ENCODE peak calls at places on chromosomes 12 and 14, in eight cellular contexts. O is lower lobe of right lung; S is tibial nerve; U is esophagus squamous epithelium; X is CD8-positive, alpha-beta memory T cell; R is left lung; Q is CD8-positive, alpha-beta T cell; K is MM.1S. F is an unnamed sample.

GRCh38 chr14:49481099-49481498 is 105.1 kb downstream of the RPS29 start:
- DNase-seq in O (no peak), S (no peak), U (no peak), X (no peak), R (no peak), Q (no peak), K (no peak), F (no peak)

GRCh38 chr14:91252901-91253794 is 8.6 kb upstream of the GPR68 start:
- DNase-seq in O (peak; percentile 63), S (no peak), U (no peak), X (peak; percentile 29), R (peak; percentile 92), Q (no peak), K (no peak), F (no peak)

GRCh38 chr12:97308576-97309198 is 153.9 kb upstream of the RMST start:
- DNase-seq in O (no peak), S (no peak), U (no peak), X (peak; percentile 39), R (no peak), Q (no peak), K (peak; percentile 49), F (peak; percentile 52)

GRCh38 chr12:113914176-113914575 is 51.9 kb downstream of the RBM19 start:
- DNase-seq in O (no peak), S (no peak), U (no peak), X (no peak), R (no peak), Q (no peak), K (no peak), F (no peak)

GRCh38 chr12:50727466-50727865 is 36.4 kb upstream of the ATF1 start:
- DNase-seq in O (no peak), S (no peak), U (no peak), X (no peak), R (no peak), Q (no peak), K (no peak), F (no peak)

GRCh38 chr12:80356092-80356491 is 87.9 kb upstream of the PTPRQ start:
- DNase-seq in O (no peak), S (no peak), U (no peak), X (no peak), R (no peak), Q (no peak), K (no peak), F (peak; percentile 70)

GRCh38 chr12:108696111-108696995 is 35.0 kb downstream of the CORO1C start:
- DNase-seq in O (no peak), S (no peak), U (no peak), X (no peak), R (no peak), Q (no peak), K (no peak), F (no peak)

GRCh38 chr12:40099423-40099853 is 6.4 kb downstream of the SLC2A13 start:
- DNase-seq in O (no peak), S (no peak), U (no peak), X (no peak), R (no peak), Q (no peak), K (no peak), F (peak; percentile 50)

GRCh38 chr12:95859344-95859816 is 628 bp downstream of the SNRPF start:
- DNase-seq in O (no peak), S (no peak), U (no peak), X (no peak), R (no peak), Q (no peak), K (no peak), F (peak; percentile 33)

GRCh38 chr12:118237908-118238307 is 102.0 kb downstream of the PEBP1 start:
- DNase-seq in O (no peak), S (no peak), U (no peak), X (no peak), R (no peak), Q (no peak), K (no peak), F (no peak)

GRCh38 chr12:26135010-26135420 is 10.2 kb upstream of the BHLHE41 start:
- DNase-seq in O (peak; percentile 94), S (no peak), U (no peak), X (no peak), R (peak; percentile 86), Q (no peak), K (no peak), F (peak; percentile 45)

GRCh38 chr14:42499137-42499536 is 892.5 kb downstream of the LRFN5 start:
- DNase-seq in O (no peak), S (no peak), U (no peak), X (no peak), R (no peak), Q (no peak), K (no peak), F (no peak)

GRCh38 chr12:3896851-3897351 is 23.7 kb upstream of the PARP11 start:
- DNase-seq in O (no peak), S (no peak), U (no peak), X (no peak), R (no peak), Q (no peak), K (no peak), F (no peak)

GRCh38 chr12:62846506-62846905 is 88.4 kb downstream of the PPM1H start:
- DNase-seq in O (no peak), S (no peak), U (no peak), X (no peak), R (no peak), Q (no peak), K (no peak), F (no peak)

GRCh38 chr12:11651785-11652184 is 2.3 kb downstream of the ETV6 start:
- DNase-seq in O (no peak), S (no peak), U (no peak), X (no peak), R (no peak), Q (no peak), K (no peak), F (peak; percentile 30)

GRCh38 chr12:92905811-92906554 is 23.1 kb downstream of the EEA1 start:
- DNase-seq in O (no peak), S (no peak), U (no peak), X (no peak), R (no peak), Q (no peak), K (no peak), F (no peak)

DNA sequence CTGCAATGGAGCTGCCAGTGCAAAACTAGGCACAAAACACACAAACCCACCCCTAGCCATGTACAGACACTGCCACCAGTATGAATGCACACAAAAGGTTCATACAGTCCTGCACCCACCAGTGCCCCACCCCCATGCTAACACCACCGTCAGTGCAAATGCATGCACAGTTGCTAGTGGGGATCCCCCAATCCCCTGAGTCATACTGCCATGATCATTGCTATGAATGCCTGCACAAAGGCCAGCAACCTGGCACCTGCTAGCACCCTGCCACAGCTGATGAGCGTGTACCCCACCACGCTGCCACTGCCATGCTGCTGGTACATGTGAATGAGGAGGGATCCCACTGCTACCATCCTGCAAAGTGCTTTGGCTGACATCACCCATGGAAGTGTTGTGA is 23.9 kb downstream of the PZP start:
- DNase-seq in O (no peak), S (no peak), U (no peak), X (no peak), R (no peak), Q (no peak), K (no peak), F (no peak)
- H3K4me3 ChIP-seq in O (no peak overlapping the region), S (no peak overlapping the region), U (no peak overlapping the region), X (no peak overlapping the region), R (no peak overlapping the region), Q (no peak overlapping the region), K (no peak overlapping the region), F (no peak overlapping the region)

DNA sequence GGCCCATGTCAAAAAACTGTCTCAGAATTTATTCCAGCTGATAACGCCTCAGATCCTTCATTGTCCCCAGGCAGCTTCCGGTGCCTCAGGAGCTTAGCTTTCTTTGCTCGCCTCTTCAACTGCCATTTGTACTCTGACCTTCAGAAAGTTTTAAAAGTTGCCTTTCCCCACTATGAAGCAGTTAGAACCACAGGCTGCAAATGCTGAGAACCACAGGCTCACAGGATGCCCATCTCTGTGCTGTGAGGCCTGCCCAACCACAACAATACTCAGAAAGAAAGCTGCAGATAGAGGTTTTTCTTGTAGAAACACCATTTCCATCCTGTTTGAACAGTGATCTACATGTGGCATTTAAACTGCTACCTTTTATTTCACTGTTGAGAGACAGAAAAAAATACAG is 131.1 kb downstream of the PRKCH start:
- DNase-seq in O (no peak), S (no peak), U (no peak), X (peak; percentile 76), R (no peak), Q (no peak), K (no peak), F (no peak)
- H3K4me1 ChIP-seq in O (peaks cover 4% of the 10 kb centered on the region), S (no peaks in the 10 kb centered on the region), U (no peaks in the 10 kb centered on the region), X (peaks cover 98% of the 10 kb centered on the region), R (no peaks in the 10 kb centered on the region), Q (peaks cover 99% of the 10 kb centered on the region), K (no peaks in the 10 kb centered on the region), F (no peaks in the 10 kb centered on the region)

GRCh38 chr14:74980746-74981661 is 21.7 kb upstream of the EIF2B2 start:
- DNase-seq in O (no peak), S (no peak), U (no peak), X (no peak), R (no peak), Q (no peak), K (no peak), F (peak; percentile 97)
- H3K4me3 ChIP-seq in O (no peak overlapping the region), S (no peak overlapping the region), U (no peak overlapping the region), X (no peak overlapping the region), R (no peak overlapping the region), Q (no peak overlapping the region), K (no peak overlapping the region), F (no peak overlapping the region)

DNA sequence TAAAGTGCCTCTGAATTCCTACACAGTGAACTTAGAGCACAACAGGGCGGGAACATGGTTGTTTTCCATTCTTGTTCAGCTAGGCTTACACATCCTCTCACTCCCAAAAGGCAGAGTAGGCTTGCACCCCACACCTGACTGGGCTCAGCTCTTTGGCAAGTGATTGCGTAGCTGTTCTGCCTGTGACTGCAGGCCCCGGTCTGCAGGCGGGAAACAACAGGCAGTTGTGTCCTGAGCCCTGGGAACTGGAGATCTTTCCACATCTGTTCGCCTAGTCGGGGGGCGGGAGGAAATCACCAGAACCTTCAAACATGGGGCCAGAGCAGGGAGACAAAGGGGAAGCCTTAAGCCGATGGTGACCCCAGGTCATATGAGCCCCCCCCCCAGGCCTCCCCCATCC is 274.7 kb downstream of the ZFP36L1 start:
- DNase-seq in O (no peak), S (no peak), U (no peak), X (no peak), R (no peak), Q (no peak), K (no peak), F (no peak)
- H3K4me1 ChIP-seq in O (peaks cover 56% of the 10 kb centered on the region), S (peaks cover 30% of the 10 kb centered on the region), U (peaks cover 64% of the 10 kb centered on the region), X (peaks cover 13% of the 10 kb centered on the region), R (peaks cover 22% of the 10 kb centered on the region), Q (peaks cover 29% of the 10 kb centered on the region), K (peaks cover 7% of the 10 kb centered on the region), F (peaks cover 18% of the 10 kb centered on the region)

GRCh38 chr12:130385193-130385592 is 47.5 kb downstream of the PIWIL1 start:
- DNase-seq in O (no peak), S (no peak), U (no peak), X (no peak), R (no peak), Q (no peak), K (no peak), F (no peak)
- H3K4me3 ChIP-seq in O (no peak overlapping the region), S (no peak overlapping the region), U (no peak overlapping the region), X (no peak overlapping the region), R (no peak overlapping the region), Q (no peak overlapping the region), K (no peak overlapping the region), F (no peak overlapping the region)